ENCODE peak calls at places on chromosome 18, in four cellular contexts. E is progenitor cell of endocrine pancreas, O is upper lobe of left lung, B is fibroblast of mammary gland. A is an unnamed sample.

GRCh38 chr18:42414756-42415454 is 459.9 kb downstream of the PIK3C3 start:
- DNase-seq in B (peak; percentile 72), E (no peak), O (no peak), A (no peak)

GRCh38 chr18:50819027-50819726 is 639 bp downstream of the MRO start:
- DNase-seq in O (peak; percentile 59), B (peak; percentile 11), E (peak; percentile 38), A (no peak)

GRCh38 chr18:413263-413662 is 87.2 kb downstream of the COLEC12 start:
- DNase-seq in B (peak; percentile 64), E (no peak), O (no peak), A (no peak)

GRCh38 chr18:51666717-51667320 is 469.3 kb upstream of the MEX3C start:
- DNase-seq in O (no peak), B (peak; percentile 0), E (no peak), A (no peak)

GRCh38 chr18:64191069-64191468 is 42.2 kb upstream of the LINC00305 start:
- DNase-seq in E (no peak), B (no peak), O (no peak), A (no peak)

GRCh38 chr18:46849007-46849406 is 68.3 kb downstream of the PIAS2 start:
- DNase-seq in B (no peak), O (no peak), E (no peak), A (no peak)

GRCh38 chr18:79566841-79567370 is 112.7 kb upstream of the CTDP1 start:
- DNase-seq in B (no peak), E (no peak), O (no peak), A (no peak)

GRCh38 chr18:961644-962355 is 57.1 kb downstream of the ADCYAP1 start:
- DNase-seq in B (peak; percentile 54), E (no peak), O (no peak), A (no peak)

GRCh38 chr18:52190630-52191029 is 149.4 kb upstream of the DCC start:
- DNase-seq in E (no peak), O (no peak), B (no peak), A (no peak)

GRCh38 chr18:48037481-48038271 is 107.2 kb upstream of the SMAD2 start:
- DNase-seq in B (no peak), E (no peak), O (peak; percentile 24), A (no peak)

GRCh38 chr18:9705183-9705864 is 2.8 kb upstream of the RAB31 start:
- DNase-seq in E (no peak), O (no peak), B (peak; percentile 82), A (no peak)

GRCh38 chr18:70287731-70288130 is 1.1 kb upstream of the SOCS6 start:
- DNase-seq in E (no peak), O (no peak), B (no peak), A (no peak)

GRCh38 chr18:7334973-7335568 is 104.2 kb downstream of the LRRC30 start:
- DNase-seq in B (no peak), O (no peak), E (no peak), A (no peak)

GRCh38 chr18:12038082-12038660 is 55.5 kb upstream of the ANKRD62 start:
- DNase-seq in E (no peak), B (peak; percentile 43), O (no peak), A (peak; percentile 69)

GRCh38 chr18:35076556-35076955 is 35.3 kb downstream of the MAPRE2 start:
- DNase-seq in B (peak; percentile 56), O (no peak), E (no peak), A (no peak)

GRCh38 chr18:2002178-2002577 is 569.1 kb downstream of the METTL4 start:
- DNase-seq in O (no peak), E (no peak), B (no peak), A (no peak)

GRCh38 chr18:58496937-58497336 is 132.0 kb downstream of the ALPK2 start:
- DNase-seq in O (no peak), B (peak; percentile 16), E (no peak), A (no peak)
- TF ChIP-seq CTCF in O (no peak), B (peak; percentile 37), E (peak; percentile 66), A (peak; percentile 63)

GRCh38 chr18:36889316-36889715 is 60.4 kb downstream of the KIAA1328 start:
- DNase-seq in B (peak; percentile 40), O (no peak), E (no peak), A (no peak)
- TF ChIP-seq CTCF in B (no peak), O (no peak), E (no peak), A (no peak)

GRCh38 chr18:56358608-56359007 is 279.8 kb downstream of the TXNL1 start:
- DNase-seq in B (no peak), E (no peak), O (no peak), A (no peak)
- TF ChIP-seq CTCF in B (peak; percentile 22), E (no peak), O (no peak), A (no peak)

GRCh38 chr18:37019157-37019571 is 190.2 kb downstream of the KIAA1328 start:
- DNase-seq in O (no peak), B (peak; percentile 8), E (no peak), A (no peak)
- TF ChIP-seq CTCF in O (no peak), B (peak; percentile 30), E (peak; percentile 54), A (peak; percentile 44)

GRCh38 chr18:27602092-27602491 is 417.0 kb upstream of the CHST9 start:
- DNase-seq in B (no peak), E (no peak), O (no peak), A (no peak)

GRCh38 chr18:27604583-27604982 is 419.5 kb upstream of the CHST9 start:
- DNase-seq in B (peak; percentile 5), O (no peak), E (no peak), A (no peak)

GRCh38 chr18:27595121-27595848 is 410.2 kb upstream of the CHST9 start:
- DNase-seq in O (no peak), E (no peak), B (no peak), A (no peak)

GRCh38 chr18:27600245-27600644 is 415.1 kb upstream of the CHST9 start:
- DNase-seq in B (no peak), O (no peak), E (no peak), A (no peak)

GRCh38 chr18:27599202-27599829 is 414.2 kb upstream of the CHST9 start:
- DNase-seq in O (no peak), E (peak; percentile 42), B (peak; percentile 64), A (no peak)
- TF ChIP-seq CTCF in O (peak; percentile 57), E (peak; percentile 95), B (peak; percentile 98), A (peak; percentile 95)